ENCODE peak calls at places on chromosomes 6 and 20, in eight cellular contexts. A is psoas muscle, Q is astrocyte, L is lung, K is HCT116, R is left lung, V is heart left ventricle, W is K562. F is an unnamed sample.

GRCh38 chr6:130872250-130873095 is 45.3 kb downstream of the SMLR1 start:
- DNase-seq in A (peak; percentile 80), Q (peak; percentile 6), L (peak; percentile 59), K (peak; percentile 27), R (peak; percentile 81), V (peak; percentile 44), W (peak; percentile 66), F (peak; percentile 57)

GRCh38 chr6:786946-787763 is 94.2 kb upstream of the EXOC2 start:
- DNase-seq in A (no peak), Q (no peak), L (no peak), K (peak; percentile 19), R (no peak), V (no peak), W (peak; percentile 64), F (no peak)

GRCh38 chr6:44787254-44787844 is 399.8 kb downstream of the CDC5L start:
- DNase-seq in A (no peak), Q (no peak), L (no peak), K (no peak), R (no peak), V (no peak), W (no peak), F (no peak)

GRCh38 chr6:170031096-170031471 is 259.8 kb downstream of the DLL1 start:
- DNase-seq in A (no peak), Q (no peak), L (peak; percentile 56), K (no peak), R (peak; percentile 80), V (no peak), W (no peak), F (no peak)

GRCh38 chr20:50107086-50107645 is 5.8 kb downstream of the UBE2V1 start:
- DNase-seq in A (no peak), Q (no peak), L (no peak), K (no peak), R (no peak), V (no peak), W (no peak), F (no peak)

GRCh38 chr6:106974337-106974998 is at the start of gene CD24:
- DNase-seq in A (no peak), Q (peak; percentile 13), L (no peak), K (no peak), R (peak; percentile 88), V (no peak), W (peak; percentile 41), F (no peak)

GRCh38 chr20:62352402-62353288 is 14.5 kb downstream of the LAMA5 start:
- DNase-seq in A (peak; percentile 96), Q (no peak), L (no peak), K (no peak), R (peak; percentile 80), V (peak; percentile 85), W (no peak), F (peak; percentile 50)

GRCh38 chr20:17725094-17725835 is 25.5 kb downstream of the BANF2 start:
- DNase-seq in A (no peak), Q (no peak), L (peak; percentile 89), K (no peak), R (peak; percentile 86), V (peak; percentile 14), W (no peak), F (no peak)

GRCh38 chr6:40671338-40672050 is 84.3 kb upstream of the LRFN2 start:
- DNase-seq in A (no peak), Q (no peak), L (no peak), K (no peak), R (no peak), V (no peak), W (no peak), F (no peak)

GRCh38 chr20:25315418-25316210 is 67.7 kb downstream of the PYGB start:
- DNase-seq in A (no peak), Q (peak; percentile 60), L (no peak), K (no peak), R (peak; percentile 49), V (no peak), W (no peak), F (peak; percentile 32)

GRCh38 chr20:63447345-63447744 is 25.1 kb downstream of the KCNQ2 start:
- DNase-seq in A (no peak), Q (no peak), L (no peak), K (no peak), R (no peak), V (no peak), W (no peak), F (no peak)

GRCh38 chr6:142886431-142887170 is 58.4 kb downstream of the HIVEP2 start:
- DNase-seq in A (no peak), Q (peak; percentile 45), L (no peak), K (no peak), R (no peak), V (no peak), W (no peak), F (no peak)

GRCh38 chr6:145086197-145086596 is 649.1 kb downstream of the EPM2A start:
- DNase-seq in A (no peak), Q (peak; percentile 15), L (no peak), K (no peak), R (no peak), V (peak; percentile 8), W (no peak), F (no peak)

GRCh38 chr6:121539537-121539936 is 104.1 kb downstream of the GJA1 start:
- DNase-seq in A (no peak), Q (no peak), L (no peak), K (no peak), R (no peak), V (no peak), W (no peak), F (no peak)

GRCh38 chr6:7169296-7169721 is 61.5 kb downstream of the RREB1 start:
- DNase-seq in A (peak; percentile 87), Q (no peak), L (no peak), K (no peak), R (no peak), V (peak; percentile 60), W (no peak), F (no peak)

GRCh38 chr6:4487538-4487937 is 288.7 kb upstream of the CDYL start:
- DNase-seq in A (no peak), Q (no peak), L (peak; percentile 39), K (peak; percentile 82), R (no peak), V (no peak), W (no peak), F (no peak)

GRCh38 chr6:158653577-158654354 is 3.9 kb downstream of the SYTL3 start:
- DNase-seq in A (no peak), Q (peak; percentile 64), L (no peak), K (no peak), R (no peak), V (no peak), W (no peak), F (no peak)

GRCh38 chr20:31603822-31604566 is 1.1 kb upstream of the ID1 start:
- DNase-seq in A (peak; percentile 92), Q (peak; percentile 96), L (peak; percentile 95), K (peak; percentile 96), R (peak; percentile 96), V (peak; percentile 97), W (peak; percentile 87), F (peak; percentile 93)

DNA sequence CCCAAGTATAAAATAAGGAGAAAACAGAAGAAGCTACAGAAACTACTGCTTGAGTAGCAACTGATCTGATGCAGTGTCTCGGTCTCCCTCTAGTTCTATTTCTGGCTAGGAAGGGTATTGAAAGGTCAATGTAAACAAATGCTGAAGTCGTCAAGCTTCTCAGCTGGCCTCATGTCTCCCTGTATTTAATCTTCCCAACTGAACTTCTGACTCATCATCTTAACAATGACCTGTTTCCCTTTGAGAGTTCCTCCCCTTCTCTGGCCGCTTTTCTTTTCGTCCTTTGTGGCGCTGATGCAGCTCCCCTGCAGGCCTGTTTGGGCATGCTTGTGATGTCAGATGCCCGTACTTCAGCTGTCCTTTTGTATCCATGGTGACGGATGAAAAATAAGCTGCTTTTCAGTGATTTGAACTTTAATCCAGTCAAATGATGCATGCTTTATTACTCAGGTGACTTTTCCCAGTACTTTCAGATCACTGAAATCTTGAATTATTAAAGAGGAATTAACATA is 7.8 kb upstream of the LCA5 start:
- DNase-seq in A (peak; percentile 82), Q (peak; percentile 99), L (peak; percentile 77), K (peak; percentile 97), R (peak; percentile 49), V (peak; percentile 66), W (peak; percentile 82), F (peak; percentile 65)
- TF ChIP-seq CTCF in A (peak; percentile 57), Q (peak; percentile 66), L (peak; percentile 10), K (peak; percentile 65), R (peak; percentile 41), V (peak; percentile 43), W (peak; percentile 71), F (peak; percentile 64)

DNA sequence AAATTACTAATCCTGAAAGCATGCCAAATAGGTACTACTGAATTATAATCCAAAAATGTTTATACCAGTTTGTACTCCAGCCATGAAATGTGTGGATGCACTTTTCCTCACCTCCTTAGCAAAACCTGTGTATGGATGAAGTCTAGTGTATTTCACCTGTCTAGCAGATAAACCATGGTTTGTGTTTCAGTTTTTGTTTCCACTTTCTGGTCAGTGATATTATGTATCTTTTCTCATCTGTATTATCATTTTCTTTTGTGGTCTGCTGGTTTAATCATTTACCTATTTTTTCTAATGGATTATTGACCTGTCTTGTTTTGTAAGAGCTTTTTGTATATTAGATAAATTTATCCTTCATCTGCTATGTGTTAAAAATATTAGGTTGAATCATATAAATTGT is 41.0 kb upstream of the TMEM217 start:
- DNase-seq in A (no peak), Q (no peak), L (no peak), K (no peak), R (no peak), V (no peak), W (no peak), F (no peak)
- H3K27me3 ChIP-seq in A (no peaks in the 10 kb centered on the region), Q (no peaks in the 10 kb centered on the region), L (no peaks in the 10 kb centered on the region), K (no peaks in the 10 kb centered on the region), R (no peaks in the 10 kb centered on the region), V (no peaks in the 10 kb centered on the region), W (no peaks in the 10 kb centered on the region), F (no peaks in the 10 kb centered on the region)

GRCh38 chr6:17703256-17703694 is 3.5 kb downstream of the NUP153 start:
- DNase-seq in A (no peak), Q (peak; percentile 83), L (no peak), K (no peak), R (no peak), V (peak; percentile 9), W (peak; percentile 32), F (no peak)
- H3K4me3 ChIP-seq in A (peak overlapping the region; percentile 99), Q (peak overlapping the region; percentile 15), L (no peak overlapping the region), K (no peak overlapping the region), R (no peak overlapping the region), V (no peak overlapping the region), W (peak overlapping the region; percentile 80), F (no peak overlapping the region)

DNA sequence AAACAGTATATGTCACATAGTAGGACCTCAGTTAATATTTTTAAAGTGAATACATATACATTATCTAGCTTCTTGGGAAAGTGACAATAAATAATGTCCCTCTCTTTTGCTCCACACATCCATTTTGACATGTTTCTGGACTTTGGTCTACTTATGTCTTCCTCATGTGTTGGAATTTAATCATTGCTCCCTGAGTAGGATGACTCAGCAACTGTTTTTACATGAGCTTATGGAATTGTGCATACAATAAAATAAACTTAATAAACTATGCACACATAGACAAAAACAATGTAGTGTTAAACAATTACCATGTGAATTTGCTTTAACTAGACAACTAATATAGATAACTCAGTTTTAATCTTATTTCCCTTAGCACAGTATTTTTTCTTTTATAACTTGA is 503.8 kb downstream of the TFAP2B start:
- DNase-seq in A (no peak), Q (no peak), L (no peak), K (no peak), R (no peak), V (no peak), W (no peak), F (no peak)
- TF ChIP-seq CTCF in A (no peak), Q (no peak), L (no peak), K (no peak), R (no peak), V (no peak), W (no peak), F (no peak)

F was measured in dorsolateral prefrontal cortex.